ENCODE peak calls at places on chromosomes 16 and 17, in seven cellular contexts. One of them, this sample, is unnamed.

GRCh38 chr17:82213251-82214011 is 789 bp upstream of the CCDC57 start:
- DNase-seq in islet precursor cell: peak; percentile 80
- DNase-seq in glutamatergic neuron: peak; percentile 56
- DNase-seq in PC-9: no peak
- DNase-seq in GM10248: peak; percentile 65
- DNase-seq in small intestine: peak; percentile 16
- DNase-seq in OCI-LY7: no peak
- DNase-seq in this sample: peak; percentile 93

GRCh38 chr17:10547351-10547750 is 2.1 kb downstream of the MYH2 start:
- DNase-seq in OCI-LY7: no peak
- DNase-seq in small intestine: no peak
- DNase-seq in GM10248: no peak
- DNase-seq in islet precursor cell: no peak
- DNase-seq in PC-9: no peak
- DNase-seq in glutamatergic neuron: no peak
- DNase-seq in this sample: no peak

GRCh38 chr16:48062681-48063080 is 93.1 kb downstream of the ABCC12 start:
- DNase-seq in small intestine: no peak
- DNase-seq in PC-9: no peak
- DNase-seq in GM10248: no peak
- DNase-seq in islet precursor cell: no peak
- DNase-seq in OCI-LY7: no peak
- DNase-seq in glutamatergic neuron: no peak
- DNase-seq in this sample: no peak

GRCh38 chr16:11152205-11152604 is 103.8 kb downstream of the SOCS1 start:
- DNase-seq in PC-9: no peak
- DNase-seq in islet precursor cell: no peak
- DNase-seq in GM10248: no peak
- DNase-seq in glutamatergic neuron: peak; percentile 68
- DNase-seq in OCI-LY7: no peak
- DNase-seq in small intestine: no peak
- DNase-seq in this sample: no peak

GRCh38 chr16:48156790-48157209 is 1.0 kb upstream of the ABCC12 start:
- DNase-seq in PC-9: peak; percentile 82
- DNase-seq in islet precursor cell: peak; percentile 88
- DNase-seq in glutamatergic neuron: peak; percentile 95
- DNase-seq in small intestine: peak; percentile 57
- DNase-seq in OCI-LY7: peak; percentile 63
- DNase-seq in GM10248: peak; percentile 80
- DNase-seq in this sample: peak; percentile 88

GRCh38 chr16:74603848-74604247 is 3.1 kb downstream of the GLG1 start:
- DNase-seq in small intestine: peak; percentile 61
- DNase-seq in PC-9: no peak
- DNase-seq in islet precursor cell: no peak
- DNase-seq in OCI-LY7: no peak
- DNase-seq in GM10248: no peak
- DNase-seq in glutamatergic neuron: no peak
- DNase-seq in this sample: no peak

GRCh38 chr17:42460371-42460770 is 1.7 kb downstream of the ATP6V0A1 start:
- DNase-seq in small intestine: no peak
- DNase-seq in glutamatergic neuron: no peak
- DNase-seq in PC-9: no peak
- DNase-seq in GM10248: no peak
- DNase-seq in OCI-LY7: no peak
- DNase-seq in islet precursor cell: no peak
- DNase-seq in this sample: no peak

GRCh38 chr17:48873696-48874443 is 18.7 kb upstream of the ATP5MC1 start:
- DNase-seq in PC-9: no peak
- DNase-seq in OCI-LY7: no peak
- DNase-seq in GM10248: no peak
- DNase-seq in small intestine: no peak
- DNase-seq in islet precursor cell: peak; percentile 66
- DNase-seq in glutamatergic neuron: no peak
- DNase-seq in this sample: no peak

GRCh38 chr17:77189148-77189547 is 48.4 kb downstream of the SEC14L1 start:
- DNase-seq in OCI-LY7: peak; percentile 27
- DNase-seq in islet precursor cell: no peak
- DNase-seq in GM10248: peak; percentile 65
- DNase-seq in small intestine: no peak
- DNase-seq in PC-9: no peak
- DNase-seq in glutamatergic neuron: no peak
- DNase-seq in this sample: no peak

This sample was measured in H7.